ENCODE peak calls at places on chromosomes 4 and X, in six cellular contexts. S is activated naive CD4-positive, alpha-beta T cell; T is H4; H is iPS DF 19.7; M is GM12891; G is HCT116. K is an unnamed sample.
A peak's percentile ranks its signal among the peaks of the same experiment; 100 is the strongest.

GRCh38 chr4:1246111-1246881 is 2.6 kb downstream of the CTBP1 start:
- DNase-seq in G (no peak), H (no peak), M (peak; percentile 34), T (no peak), S (no peak), K (no peak)

GRCh38 chr4:52529983-52530382 is 129.1 kb downstream of the USP46 start:
- DNase-seq in G (no peak), T (no peak), H (no peak), M (no peak), S (no peak), K (no peak)

GRCh38 chr4:101954351-101954750 is 163.8 kb downstream of the BANK1 start:
- DNase-seq in H (no peak), T (no peak), S (no peak), G (no peak), M (no peak), K (no peak)

GRCh38 chr4:113397114-113397701 is 347.8 kb downstream of the ANK2 start:
- DNase-seq in G (no peak), M (no peak), T (no peak), S (no peak), H (no peak), K (no peak)

GRCh38 chr4:98311656-98312055 is 50.5 kb downstream of the RAP1GDS1 start:
- DNase-seq in T (no peak), H (no peak), M (no peak), S (no peak), G (no peak), K (no peak)

GRCh38 chrX:275967-276587 is 5.1 kb upstream of the PLCXD1 start:
- DNase-seq in G (peak; percentile 37), S (no peak), M (peak; percentile 75), H (no peak), T (no peak), K (no peak)

GRCh38 chr4:77348815-77349214 is 191.8 kb downstream of the CCNG2 start:
- DNase-seq in S (no peak), M (no peak), H (no peak), G (no peak), T (no peak), K (no peak)

GRCh38 chrX:47191331-47191730 is 2.3 kb upstream of the UBA1 start:
- DNase-seq in T (no peak), S (peak; percentile 26), M (no peak), H (no peak), G (peak; percentile 13), K (no peak)

GRCh38 chr4:7842384-7843279 is 97.0 kb downstream of the AFAP1 start:
- DNase-seq in H (no peak), T (peak; percentile 97), M (no peak), S (no peak), G (peak; percentile 83), K (peak; percentile 93)

GRCh38 chr4:55008166-55009056 is 117.0 kb downstream of the KDR start:
- DNase-seq in M (peak; percentile 5), H (no peak), T (no peak), S (no peak), G (no peak), K (peak; percentile 74)

GRCh38 chrX:132046533-132046932 is 23.4 kb downstream of the STK26 start:
- DNase-seq in M (no peak), S (no peak), T (no peak), H (no peak), G (no peak), K (no peak)

GRCh38 chrX:144586756-144587155 is 660.5 kb upstream of the SPANXN1 start:
- DNase-seq in S (no peak), M (no peak), H (no peak), T (peak; percentile 64), G (no peak), K (no peak)

GRCh38 chr4:16205298-16206164 is 20.7 kb downstream of the TAPT1 start:
- DNase-seq in M (no peak), G (no peak), S (no peak), H (no peak), T (peak; percentile 51), K (no peak)

GRCh38 chr4:13036841-13037240 is 447.3 kb downstream of the RAB28 start:
- DNase-seq in G (no peak), H (no peak), S (no peak), T (no peak), M (no peak), K (no peak)

GRCh38 chrX:1244164-1245076 is 24.2 kb upstream of the CSF2RA start:
- DNase-seq in H (no peak), S (no peak), T (peak; percentile 33), G (no peak), M (no peak), K (no peak)

GRCh38 chrX:74450803-74451449 is 29.6 kb downstream of the SLC16A2 start:
- DNase-seq in H (no peak), M (no peak), G (peak; percentile 10), S (no peak), T (peak; percentile 78), K (no peak)

GRCh38 chrX:64204252-64204651 is 1.3 kb downstream of the AMER1 start:
- DNase-seq in G (no peak), S (no peak), M (no peak), T (no peak), H (no peak), K (no peak)

GRCh38 chr4:20416800-20417199 is 165.1 kb downstream of the SLIT2 start:
- DNase-seq in G (no peak), H (no peak), S (no peak), T (no peak), M (no peak), K (no peak)

GRCh38 chrX:69173906-69174305 is 8.7 kb upstream of the PJA1 start:
- DNase-seq in S (no peak), T (no peak), M (no peak), H (no peak), G (no peak), K (no peak)

GRCh38 chr4:143336828-143337599 is at the start of gene GAB1:
- DNase-seq in G (no peak), S (no peak), H (no peak), T (peak; percentile 77), M (peak; percentile 48), K (no peak)

GRCh38 chrX:15204130-15204751 is 65.6 kb downstream of the ASB9 start:
- DNase-seq in H (no peak), S (no peak), M (no peak), G (no peak), T (no peak), K (no peak)

GRCh38 chrX:15674899-15675489 is 10.4 kb upstream of the CLTRN start:
- DNase-seq in S (peak; percentile 88), M (peak; percentile 41), G (peak; percentile 80), H (no peak), T (peak; percentile 94), K (peak; percentile 66)

GRCh38 chrX:155112171-155112570 is 40.9 kb downstream of the BRCC3 start:
- DNase-seq in S (no peak), H (no peak), T (peak; percentile 9), M (no peak), G (peak; percentile 26), K (no peak)

GRCh38 chrX:133923113-133923512 is 62.3 kb downstream of the GPC3 start:
- DNase-seq in T (peak; percentile 7), G (no peak), M (no peak), S (no peak), H (no peak), K (no peak)

GRCh38 chr4:100843897-100844296 is 326.1 kb upstream of the EMCN start:
- DNase-seq in S (no peak), G (no peak), H (no peak), M (no peak), T (no peak), K (no peak)

GRCh38 chr4:151553874-151554273 is 144.9 kb downstream of the FHIP1A start:
- DNase-seq in G (no peak), H (no peak), M (no peak), S (no peak), T (no peak), K (no peak)

GRCh38 chr4:100649478-100649877 is 131.7 kb upstream of the EMCN start:
- DNase-seq in S (no peak), T (no peak), M (no peak), H (no peak), G (no peak), K (no peak)

GRCh38 chrX:105564536-105564935 is 257.8 kb upstream of the NRK start:
- DNase-seq in M (no peak), G (no peak), H (no peak), T (peak; percentile 91), S (no peak), K (no peak)

GRCh38 chr4:186040316-186040715 is 28.6 kb upstream of the TLR3 start:
- DNase-seq in H (no peak), G (no peak), S (no peak), M (no peak), T (no peak), K (no peak)

GRCh38 chr4:69617083-69617694 is 22.3 kb downstream of the UGT2A2 start:
- DNase-seq in T (peak; percentile 58), M (no peak), H (no peak), G (peak; percentile 47), S (no peak), K (no peak)

GRCh38 chr4:90137545-90137944 is 10.4 kb downstream of the CCSER1 start:
- DNase-seq in T (peak; percentile 26), M (no peak), G (no peak), S (no peak), H (no peak), K (no peak)

GRCh38 chrX:123648028-123648810 is 84.6 kb downstream of the THOC2 start:
- DNase-seq in M (no peak), G (no peak), H (peak; percentile 67), S (peak; percentile 9), T (peak; percentile 34), K (no peak)

GRCh38 chrX:78199851-78200250 is 60.4 kb upstream of the TAF9B start:
- DNase-seq in M (no peak), H (no peak), S (no peak), T (no peak), G (peak; percentile 8), K (peak; percentile 1)

GRCh38 chr4:1809754-1810502 is 16.8 kb downstream of the FGFR3 start:
- DNase-seq in H (peak; percentile 47), G (peak; percentile 34), M (peak; percentile 97), T (peak; percentile 48), S (peak; percentile 58), K (peak; percentile 12)

GRCh38 chr4:7192252-7193039 is at the start of gene SORCS2:
- DNase-seq in S (peak; percentile 22), H (no peak), T (peak; percentile 42), G (no peak), M (peak; percentile 82), K (no peak)

GRCh38 chr4:87502580-87503238 is 26.5 kb downstream of the SPARCL1 start:
- DNase-seq in H (no peak), S (no peak), T (peak; percentile 35), G (peak; percentile 27), M (no peak), K (peak; percentile 10)

GRCh38 chr4:13484749-13485345 is 707 bp upstream of the RAB28 start:
- DNase-seq in H (no peak), S (no peak), G (peak; percentile 16), T (peak; percentile 28), M (no peak), K (peak; percentile 23)

K was measured in glomerular endothelial cell.